ENCODE peak calls at places on chromosomes 6 and 20, in ten cellular contexts. X is trophoblast cell, V is NCI-H2081, H is amygdala, P is body of pancreas, K is H7, U is colonic mucosa, R is gastrocnemius medialis, Z is NCI-H1105, M is HFFc6. G is an unnamed sample.

GRCh38 chr20:11906626-11907480 is 10.8 kb upstream of the BTBD3 start:
- DNase-seq in V (no peak), K (no peak), Z (peak), R (no peak), U (no peak), M (no peak), P (no peak), X (no peak), H (no peak), G (no peak)

GRCh38 chr6:121498481-121499276 is 63.2 kb downstream of the GJA1 start:
- DNase-seq in U (no peak), P (no peak), R (no peak), H (no peak), M (no peak), V (no peak), K (no peak), X (no peak), Z (no peak), G (no peak)

GRCh38 chr20:24018796-24019195 is 30.2 kb upstream of the GGTLC1 start:
- DNase-seq in P (no peak), H (no peak), U (no peak), Z (no peak), R (no peak), K (no peak), V (no peak), M (no peak), X (no peak), G (no peak)

GRCh38 chr6:106849676-106850332 is 124.7 kb downstream of the CD24 start:
- DNase-seq in V (no peak), K (no peak), H (no peak), U (no peak), P (no peak), Z (no peak), R (no peak), X (no peak), M (no peak), G (no peak)

GRCh38 chr6:112223070-112223861 is 31.1 kb downstream of the LAMA4 start:
- DNase-seq in R (no peak), M (peak), P (no peak), K (no peak), H (no peak), X (no peak), Z (no peak), V (no peak), U (no peak), G (no peak)

GRCh38 chr6:26020291-26020982 is 57.8 kb downstream of the TRIM38 start:
- DNase-seq in U (peak), X (peak), Z (peak), P (peak), M (peak), K (peak), R (peak), V (peak), H (peak), G (peak)

GRCh38 chr6:106466211-106466610 is 105.7 kb downstream of the CRYBG1 start:
- DNase-seq in H (no peak), Z (no peak), K (no peak), V (no peak), X (no peak), P (no peak), U (no peak), R (no peak), M (no peak), G (no peak)

GRCh38 chr20:49323622-49324238 is 45.9 kb upstream of the ZNFX1 start:
- DNase-seq in P (no peak), R (no peak), M (peak), K (no peak), H (no peak), U (no peak), V (peak), Z (no peak), X (no peak), G (no peak)

GRCh38 chr6:145736854-145737181 is 1.5 kb upstream of the EPM2A start:
- DNase-seq in V (no peak), H (no peak), X (no peak), M (peak), K (no peak), R (no peak), U (no peak), Z (no peak), P (peak), G (peak)

GRCh38 chr6:104653786-104654185 is 205.9 kb downstream of the HACE1 start:
- DNase-seq in U (no peak), K (no peak), Z (no peak), R (no peak), H (no peak), P (no peak), M (no peak), V (no peak), X (no peak), G (no peak)

GRCh38 chr6:31498748-31499147 is 803 bp downstream of the MICB start:
- DNase-seq in V (no peak), P (no peak), M (no peak), K (peak), R (no peak), Z (no peak), H (no peak), X (no peak), U (no peak), G (no peak)

GRCh38 chr6:88119769-88120168 is 46.4 kb downstream of the CNR1 start:
- DNase-seq in H (no peak), K (peak), V (no peak), U (no peak), M (no peak), R (no peak), Z (no peak), P (no peak), X (no peak), G (no peak)

GRCh38 chr6:140586426-140587061 is 1212.1 kb upstream of the CITED2 start:
- DNase-seq in P (no peak), Z (peak), K (no peak), U (no peak), M (no peak), X (no peak), R (no peak), H (no peak), V (no peak), G (no peak)

GRCh38 chr6:12969933-12970332 is 253.4 kb downstream of the PHACTR1 start:
- DNase-seq in M (peak), H (no peak), Z (peak), V (no peak), X (no peak), K (no peak), U (no peak), R (no peak), P (no peak), G (no peak)

GRCh38 chr6:35185302-35185681 is 28.5 kb upstream of the SCUBE3 start:
- DNase-seq in K (no peak), P (peak), R (no peak), Z (no peak), X (no peak), M (peak), H (no peak), U (no peak), V (no peak), G (no peak)

GRCh38 chr6:32932132-32932868 is 8.5 kb downstream of the HLA-DMB start:
- DNase-seq in X (no peak), H (no peak), V (no peak), K (no peak), Z (no peak), R (no peak), U (no peak), P (no peak), M (peak), G (no peak)

GRCh38 chr6:85402071-85402470 is 47.8 kb upstream of the NT5E start:
- DNase-seq in M (no peak), V (no peak), Z (no peak), R (no peak), X (no peak), P (no peak), H (no peak), U (no peak), K (no peak), G (no peak)

GRCh38 chr6:17710331-17710730 is 3.6 kb upstream of the NUP153 start:
- DNase-seq in K (no peak), Z (no peak), U (no peak), P (no peak), X (peak), V (no peak), R (no peak), M (peak), H (no peak), G (no peak)

GRCh38 chr6:34523441-34524206 is 32.5 kb downstream of the SPDEF start:
- DNase-seq in P (peak), X (no peak), V (no peak), H (no peak), U (no peak), Z (no peak), M (no peak), R (no peak), K (no peak), G (no peak)

GRCh38 chr20:58855506-58856314 is 3.2 kb downstream of the GNAS start:
- DNase-seq in M (no peak), H (no peak), Z (no peak), R (no peak), K (peak), X (peak), V (no peak), U (no peak), P (no peak), G (no peak)

GRCh38 chr20:313402-313801 is 11.9 kb upstream of the SOX12 start:
- DNase-seq in P (no peak), M (no peak), H (no peak), X (no peak), Z (no peak), U (no peak), R (no peak), V (no peak), K (no peak), G (no peak)

GRCh38 chr20:47487175-47487917 is 14.3 kb upstream of the NCOA3 start:
- DNase-seq in M (no peak), Z (no peak), H (no peak), U (no peak), P (no peak), R (no peak), K (no peak), X (no peak), V (no peak), G (peak)

GRCh38 chr6:24951831-24952299 is 16.1 kb upstream of the RIPOR2 start:
- DNase-seq in U (no peak), M (no peak), R (no peak), V (no peak), K (no peak), X (no peak), P (no peak), Z (no peak), H (no peak), G (peak)

GRCh38 chr6:116229287-116229913 is 24.5 kb downstream of the TSPYL4 start:
- DNase-seq in H (peak), R (peak), M (peak), P (peak), V (no peak), Z (peak), X (no peak), K (peak), U (peak), G (peak)

GRCh38 chr20:35012227-35013069 is 56.8 kb downstream of the MYH7B start:
- DNase-seq in R (no peak), V (no peak), H (no peak), X (no peak), M (no peak), K (no peak), U (no peak), P (no peak), Z (no peak), G (no peak)

GRCh38 chr20:13625241-13625981 is 13.3 kb downstream of the TASP1 start:
- DNase-seq in V (no peak), M (no peak), P (no peak), H (no peak), R (no peak), K (no peak), Z (no peak), U (no peak), X (no peak), G (no peak)

GRCh38 chr20:46438156-46438750 is 31.8 kb upstream of the ELMO2 start:
- DNase-seq in H (peak), P (no peak), X (no peak), M (peak), K (peak), U (no peak), V (peak), R (no peak), Z (peak), G (no peak)

GRCh38 chr20:43938017-43938655 is 23.5 kb downstream of the TOX2 start:
- DNase-seq in R (no peak), U (no peak), V (no peak), X (no peak), K (no peak), M (no peak), H (no peak), Z (no peak), P (no peak), G (no peak)

GRCh38 chr20:62832951-62833391 is 16.1 kb downstream of the COL9A3 start:
- DNase-seq in P (peak), H (no peak), Z (no peak), K (peak), U (peak), V (no peak), X (no peak), M (no peak), R (no peak), G (peak)

GRCh38 chr6:6725120-6725833 is 136.8 kb downstream of the LY86 start:
- DNase-seq in Z (no peak), R (no peak), X (no peak), K (peak), U (no peak), V (no peak), M (no peak), P (no peak), H (no peak), G (no peak)

GRCh38 chr6:145813285-145814034 is 1.1 kb downstream of the FBXO30 start:
- DNase-seq in Z (peak), M (peak), K (no peak), X (no peak), R (no peak), P (no peak), U (no peak), V (no peak), H (no peak), G (no peak)

GRCh38 chr6:100946711-100947110 is 65.6 kb upstream of the ASCC3 start:
- DNase-seq in V (no peak), K (no peak), H (no peak), U (no peak), Z (no peak), M (no peak), P (no peak), X (no peak), R (no peak), G (no peak)

GRCh38 chr6:151294561-151295101 is 54.9 kb downstream of the AKAP12 start:
- DNase-seq in U (no peak), Z (no peak), R (no peak), M (no peak), V (no peak), H (no peak), P (no peak), K (no peak), X (peak), G (no peak)

G was measured in transverse colon.